ENCODE peak calls at places on chromosome 11, in eight cellular contexts. One of them, this sample, is unnamed.

GRCh38 chr11:5608778-5609177 is 12.3 kb downstream of the TRIM6 start:
- DNase-seq in HTR-8/SVneo: no peak
- DNase-seq in NCI-H1417: no peak
- DNase-seq in NCI-H1105: no peak
- DNase-seq in stimulated activated CD4-positive, alpha-beta T cell treated with anti-CD3 and anti-CD28 coated beads, Interleukin-1b, Interleukin-23, amount 100 ng/mL, for 1 hour: no peak
- DNase-seq in fibroblast of mammary gland: no peak
- DNase-seq in choroid plexus epithelial cell: no peak
- DNase-seq in Calu3: no peak
- DNase-seq in this sample: no peak

GRCh38 chr11:26227311-26227710 is 104.6 kb upstream of the ANO3 start:
- DNase-seq in NCI-H1417: peak; percentile 50
- DNase-seq in fibroblast of mammary gland: peak; percentile 97
- DNase-seq in NCI-H1105: no peak
- DNase-seq in HTR-8/SVneo: peak; percentile 34
- DNase-seq in stimulated activated CD4-positive, alpha-beta T cell treated with anti-CD3 and anti-CD28 coated beads, Interleukin-1b, Interleukin-23, amount 100 ng/mL, for 1 hour: no peak
- DNase-seq in Calu3: peak; percentile 7
- DNase-seq in choroid plexus epithelial cell: peak; percentile 93
- DNase-seq in this sample: peak; percentile 86

GRCh38 chr11:78209478-78209877 is 20.8 kb downstream of the USP35 start:
- DNase-seq in NCI-H1417: no peak
- DNase-seq in fibroblast of mammary gland: no peak
- DNase-seq in choroid plexus epithelial cell: no peak
- DNase-seq in HTR-8/SVneo: no peak
- DNase-seq in NCI-H1105: no peak
- DNase-seq in stimulated activated CD4-positive, alpha-beta T cell treated with anti-CD3 and anti-CD28 coated beads, Interleukin-1b, Interleukin-23, amount 100 ng/mL, for 1 hour: no peak
- DNase-seq in Calu3: no peak
- DNase-seq in this sample: no peak

GRCh38 chr11:68321293-68322030 is 9.1 kb downstream of the LRP5 start:
- DNase-seq in choroid plexus epithelial cell: no peak
- DNase-seq in HTR-8/SVneo: no peak
- DNase-seq in fibroblast of mammary gland: no peak
- DNase-seq in stimulated activated CD4-positive, alpha-beta T cell treated with anti-CD3 and anti-CD28 coated beads, Interleukin-1b, Interleukin-23, amount 100 ng/mL, for 1 hour: no peak
- DNase-seq in NCI-H1105: no peak
- DNase-seq in Calu3: no peak
- DNase-seq in NCI-H1417: no peak
- DNase-seq in this sample: no peak

GRCh38 chr11:61700221-61700620 is 20.0 kb downstream of the DAGLA start:
- DNase-seq in choroid plexus epithelial cell: peak; percentile 76
- DNase-seq in fibroblast of mammary gland: peak; percentile 76
- DNase-seq in HTR-8/SVneo: peak; percentile 71
- DNase-seq in Calu3: peak; percentile 90
- DNase-seq in stimulated activated CD4-positive, alpha-beta T cell treated with anti-CD3 and anti-CD28 coated beads, Interleukin-1b, Interleukin-23, amount 100 ng/mL, for 1 hour: no peak
- DNase-seq in NCI-H1105: no peak
- DNase-seq in NCI-H1417: peak; percentile 81
- DNase-seq in this sample: peak; percentile 74

GRCh38 chr11:110951609-110952008 is 239.4 kb upstream of the ARHGAP20 start:
- DNase-seq in HTR-8/SVneo: no peak
- DNase-seq in stimulated activated CD4-positive, alpha-beta T cell treated with anti-CD3 and anti-CD28 coated beads, Interleukin-1b, Interleukin-23, amount 100 ng/mL, for 1 hour: no peak
- DNase-seq in NCI-H1417: no peak
- DNase-seq in fibroblast of mammary gland: no peak
- DNase-seq in Calu3: no peak
- DNase-seq in choroid plexus epithelial cell: no peak
- DNase-seq in NCI-H1105: peak; percentile 86
- DNase-seq in this sample: peak; percentile 54

GRCh38 chr11:126370016-126370415 is 14.5 kb downstream of the ST3GAL4 start:
- DNase-seq in HTR-8/SVneo: no peak
- DNase-seq in choroid plexus epithelial cell: no peak
- DNase-seq in NCI-H1105: no peak
- DNase-seq in stimulated activated CD4-positive, alpha-beta T cell treated with anti-CD3 and anti-CD28 coated beads, Interleukin-1b, Interleukin-23, amount 100 ng/mL, for 1 hour: no peak
- DNase-seq in Calu3: no peak
- DNase-seq in fibroblast of mammary gland: no peak
- DNase-seq in NCI-H1417: no peak
- DNase-seq in this sample: no peak

GRCh38 chr11:73645972-73646631 is at the start of gene PLEKHB1:
- DNase-seq in fibroblast of mammary gland: peak; percentile 44
- DNase-seq in Calu3: no peak
- DNase-seq in NCI-H1105: no peak
- DNase-seq in stimulated activated CD4-positive, alpha-beta T cell treated with anti-CD3 and anti-CD28 coated beads, Interleukin-1b, Interleukin-23, amount 100 ng/mL, for 1 hour: no peak
- DNase-seq in HTR-8/SVneo: no peak
- DNase-seq in NCI-H1417: no peak
- DNase-seq in choroid plexus epithelial cell: no peak
- DNase-seq in this sample: no peak

GRCh38 chr11:1659478-1659877 is 29.9 kb downstream of the KRTAP5-5 start:
- DNase-seq in HTR-8/SVneo: no peak
- DNase-seq in NCI-H1417: no peak
- DNase-seq in fibroblast of mammary gland: no peak
- DNase-seq in stimulated activated CD4-positive, alpha-beta T cell treated with anti-CD3 and anti-CD28 coated beads, Interleukin-1b, Interleukin-23, amount 100 ng/mL, for 1 hour: no peak
- DNase-seq in NCI-H1105: no peak
- DNase-seq in Calu3: no peak
- DNase-seq in choroid plexus epithelial cell: no peak
- DNase-seq in this sample: no peak

GRCh38 chr11:77065878-77066228 is 918 bp upstream of the CAPN5 start:
- DNase-seq in NCI-H1417: no peak
- DNase-seq in Calu3: no peak
- DNase-seq in HTR-8/SVneo: no peak
- DNase-seq in NCI-H1105: no peak
- DNase-seq in fibroblast of mammary gland: peak; percentile 73
- DNase-seq in stimulated activated CD4-positive, alpha-beta T cell treated with anti-CD3 and anti-CD28 coated beads, Interleukin-1b, Interleukin-23, amount 100 ng/mL, for 1 hour: no peak
- DNase-seq in choroid plexus epithelial cell: peak; percentile 70
- DNase-seq in this sample: peak; percentile 43

GRCh38 chr11:33135216-33135615 is 26.1 kb downstream of the CSTF3 start:
- DNase-seq in NCI-H1417: no peak
- DNase-seq in NCI-H1105: no peak
- DNase-seq in stimulated activated CD4-positive, alpha-beta T cell treated with anti-CD3 and anti-CD28 coated beads, Interleukin-1b, Interleukin-23, amount 100 ng/mL, for 1 hour: no peak
- DNase-seq in fibroblast of mammary gland: peak; percentile 83
- DNase-seq in HTR-8/SVneo: no peak
- DNase-seq in choroid plexus epithelial cell: peak; percentile 84
- DNase-seq in Calu3: no peak
- DNase-seq in this sample: peak; percentile 61

GRCh38 chr11:65291613-65292012 is 23.1 kb upstream of the CDC42EP2 start:
- DNase-seq in stimulated activated CD4-positive, alpha-beta T cell treated with anti-CD3 and anti-CD28 coated beads, Interleukin-1b, Interleukin-23, amount 100 ng/mL, for 1 hour: no peak
- DNase-seq in NCI-H1417: no peak
- DNase-seq in fibroblast of mammary gland: peak; percentile 80
- DNase-seq in Calu3: no peak
- DNase-seq in NCI-H1105: no peak
- DNase-seq in HTR-8/SVneo: no peak
- DNase-seq in choroid plexus epithelial cell: peak; percentile 84
- DNase-seq in this sample: peak; percentile 72

GRCh38 chr11:117486059-117486458 is 158.4 kb downstream of the CEP164 start:
- DNase-seq in HTR-8/SVneo: no peak
- DNase-seq in choroid plexus epithelial cell: no peak
- DNase-seq in stimulated activated CD4-positive, alpha-beta T cell treated with anti-CD3 and anti-CD28 coated beads, Interleukin-1b, Interleukin-23, amount 100 ng/mL, for 1 hour: no peak
- DNase-seq in NCI-H1105: no peak
- DNase-seq in Calu3: no peak
- DNase-seq in fibroblast of mammary gland: no peak
- DNase-seq in NCI-H1417: no peak
- DNase-seq in this sample: no peak

GRCh38 chr11:118789501-118790356 is 1.2 kb downstream of the DDX6 start:
- DNase-seq in stimulated activated CD4-positive, alpha-beta T cell treated with anti-CD3 and anti-CD28 coated beads, Interleukin-1b, Interleukin-23, amount 100 ng/mL, for 1 hour: no peak
- DNase-seq in HTR-8/SVneo: peak; percentile 10
- DNase-seq in NCI-H1105: peak; percentile 65
- DNase-seq in choroid plexus epithelial cell: peak; percentile 46
- DNase-seq in fibroblast of mammary gland: peak; percentile 36
- DNase-seq in NCI-H1417: peak; percentile 89
- DNase-seq in Calu3: no peak
- DNase-seq in this sample: peak; percentile 27

GRCh38 chr11:121767433-121767832 is 314.7 kb upstream of the SORL1-AS1 start:
- DNase-seq in HTR-8/SVneo: no peak
- DNase-seq in fibroblast of mammary gland: no peak
- DNase-seq in NCI-H1105: no peak
- DNase-seq in choroid plexus epithelial cell: no peak
- DNase-seq in stimulated activated CD4-positive, alpha-beta T cell treated with anti-CD3 and anti-CD28 coated beads, Interleukin-1b, Interleukin-23, amount 100 ng/mL, for 1 hour: no peak
- DNase-seq in NCI-H1417: no peak
- DNase-seq in Calu3: no peak
- DNase-seq in this sample: no peak